ENCODE peak calls at places on chromosomes 12 and 14, in four cellular contexts. O is foreskin fibroblast, X is gastrocnemius medialis, J is astrocyte of the spinal cord. L is an unnamed sample.
A peak's percentile ranks its signal among the peaks of the same experiment; 100 is the strongest.

GRCh38 chr12:51323966-51324895 is at the start of gene BIN2:
- DNase-seq in J (no peak), X (peak; percentile 13), O (no peak), L (no peak)

GRCh38 chr12:59365133-59365532 is 230.7 kb upstream of the SLC16A7 start:
- DNase-seq in O (no peak), J (no peak), X (no peak), L (no peak)

GRCh38 chr14:65297744-65298143 is 114.8 kb upstream of the FUT8 start:
- DNase-seq in O (no peak), J (no peak), X (no peak), L (no peak)

GRCh38 chr12:99111600-99111999 is 466.5 kb downstream of the APAF1 start:
- DNase-seq in X (no peak), O (no peak), J (no peak), L (no peak)

GRCh38 chr12:81692008-81692407 is 67.1 kb downstream of the PPFIA2 start:
- DNase-seq in J (no peak), X (no peak), O (no peak), L (no peak)

GRCh38 chr14:65413739-65414045 is 1.2 kb downstream of the FUT8 start:
- DNase-seq in O (no peak), J (no peak), X (no peak), L (no peak)

GRCh38 chr12:3496964-3497363 is 6.0 kb downstream of the PRMT8 start:
- DNase-seq in X (no peak), O (no peak), J (no peak), L (no peak)

GRCh38 chr12:30219047-30219446 is 435.3 kb upstream of the TMTC1 start:
- DNase-seq in J (peak; percentile 17), O (peak; percentile 4), X (no peak), L (no peak)

GRCh38 chr12:42332301-42332894 is 6.4 kb downstream of the PPHLN1 start:
- DNase-seq in O (peak; percentile 66), X (no peak), J (peak; percentile 56), L (peak; percentile 63)

GRCh38 chr12:125852116-125852515 is 786.9 kb downstream of the AACS start:
- DNase-seq in J (no peak), O (no peak), X (no peak), L (peak; percentile 56)

GRCh38 chr14:61872452-61872851 is 110.2 kb downstream of the SNAPC1 start:
- DNase-seq in J (no peak), O (no peak), X (no peak), L (no peak)

GRCh38 chr12:22190-22529 is 44.4 kb upstream of the IQSEC3 start:
- DNase-seq in X (no peak), J (no peak), O (no peak), L (no peak)

GRCh38 chr12:49093746-49094103 is 876 bp downstream of the DHH start:
- DNase-seq in X (no peak), J (no peak), O (peak; percentile 28), L (no peak)

GRCh38 chr12:132359971-132360370 is 30.6 kb upstream of the GALNT9 start:
- DNase-seq in X (no peak), O (no peak), J (no peak), L (no peak)

GRCh38 chr14:94388896-94389469 is 581 bp upstream of the SERPINA1 start:
- DNase-seq in X (no peak), J (no peak), O (no peak), L (no peak)

DNA sequence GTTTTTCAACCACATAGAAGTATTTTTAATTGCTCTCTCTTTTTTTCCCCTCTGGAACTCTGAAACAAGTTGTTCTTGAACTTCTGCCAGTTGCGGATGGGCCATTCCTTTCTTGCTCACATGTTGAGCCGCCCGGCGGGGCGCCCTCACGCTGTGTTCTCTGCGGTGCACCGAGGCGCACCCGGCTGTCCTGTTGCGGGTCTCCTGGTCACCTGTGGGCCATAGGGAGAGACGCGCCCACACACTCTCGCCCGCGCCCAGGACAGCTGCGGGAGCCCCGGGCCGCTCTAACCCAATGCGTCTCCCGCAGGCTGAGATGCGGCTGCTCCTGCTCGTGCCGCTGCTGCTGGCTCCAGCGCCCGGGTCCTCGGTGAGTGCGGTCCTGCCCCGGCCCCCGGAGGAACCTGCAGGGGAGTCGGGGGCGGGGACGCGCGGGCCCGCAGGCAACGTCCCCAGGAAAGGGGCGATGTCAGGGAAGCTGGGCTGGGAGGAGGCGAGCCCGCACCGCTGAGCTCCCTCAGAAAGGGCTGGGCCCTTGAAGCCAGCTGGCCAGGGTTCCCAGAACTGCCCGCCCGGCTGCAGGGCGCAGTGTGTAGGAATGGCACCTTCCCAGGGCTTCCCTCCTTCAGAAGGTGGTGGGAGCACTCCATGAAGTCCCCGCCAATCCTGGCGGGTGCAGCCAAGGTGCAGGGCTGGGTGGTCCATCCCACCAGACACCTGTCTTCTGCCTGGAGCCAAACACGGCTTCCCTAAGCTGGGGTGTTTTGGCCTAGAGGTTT is 2.3 kb downstream of the PAPLN start:
- DNase-seq in O (peak; percentile 84), J (peak; percentile 78), X (no peak), L (peak; percentile 63)
- H3K4me3 ChIP-seq in O (peak overlapping the region; percentile 29), J (peak overlapping the region; percentile 32), X (peak overlapping the region; percentile 45), L (peak overlapping the region; percentile 30)

GRCh38 chr14:48398675-48399282 is 723.4 kb upstream of the MDGA2 start:
- DNase-seq in X (no peak), J (peak; percentile 36), O (peak; percentile 8), L (peak; percentile 54)
- TF ChIP-seq CTCF in X (no peak), J (peak; percentile 66), O (peak; percentile 29), L (peak; percentile 67)

GRCh38 chr12:13471471-13471870 is 274.9 kb downstream of the EMP1 start:
- DNase-seq in J (no peak), O (no peak), X (no peak), L (no peak)

GRCh38 chr12:13474381-13474780 is 277.9 kb downstream of the EMP1 start:
- DNase-seq in O (no peak), J (no peak), X (no peak), L (no peak)

GRCh38 chr12:13472690-13473089 is 276.2 kb downstream of the EMP1 start:
- DNase-seq in O (peak; percentile 24), J (peak; percentile 11), X (no peak), L (no peak)
- H3K4me3 ChIP-seq in O (no peak overlapping the region), J (no peak overlapping the region), X (no peak overlapping the region), L (no peak overlapping the region)

GRCh38 chr12:106224392-106224706 is 23.5 kb downstream of the CKAP4 start:
- DNase-seq in O (no peak), X (no peak), J (no peak), L (no peak)
- TF ChIP-seq CTCF in O (no peak), X (no peak), J (no peak), L (no peak)

GRCh38 chr12:32679910-32680217 is 763 bp downstream of the DNM1L start:
- DNase-seq in O (no peak), X (no peak), J (no peak), L (no peak)

GRCh38 chr12:32679091-32679909 is at the start of gene DNM1L:
- DNase-seq in J (peak; percentile 97), X (peak; percentile 91), O (peak; percentile 99), L (peak; percentile 97)

GRCh38 chr12:32686340-32686739 is 7.2 kb downstream of the DNM1L start:
- DNase-seq in X (no peak), J (no peak), O (no peak), L (no peak)

GRCh38 chr12:32681272-32681671 is 2.2 kb downstream of the DNM1L start:
- DNase-seq in X (no peak), O (no peak), J (no peak), L (no peak)

GRCh38 chr12:32680787-32681186 is 1.7 kb downstream of the DNM1L start:
- DNase-seq in O (no peak), X (no peak), J (no peak), L (no peak)
- H3K4me3 ChIP-seq in O (peak overlapping the region; percentile 74), X (peak overlapping the region; percentile 77), J (no peak overlapping the region), L (peak overlapping the region; percentile 86)

DNA sequence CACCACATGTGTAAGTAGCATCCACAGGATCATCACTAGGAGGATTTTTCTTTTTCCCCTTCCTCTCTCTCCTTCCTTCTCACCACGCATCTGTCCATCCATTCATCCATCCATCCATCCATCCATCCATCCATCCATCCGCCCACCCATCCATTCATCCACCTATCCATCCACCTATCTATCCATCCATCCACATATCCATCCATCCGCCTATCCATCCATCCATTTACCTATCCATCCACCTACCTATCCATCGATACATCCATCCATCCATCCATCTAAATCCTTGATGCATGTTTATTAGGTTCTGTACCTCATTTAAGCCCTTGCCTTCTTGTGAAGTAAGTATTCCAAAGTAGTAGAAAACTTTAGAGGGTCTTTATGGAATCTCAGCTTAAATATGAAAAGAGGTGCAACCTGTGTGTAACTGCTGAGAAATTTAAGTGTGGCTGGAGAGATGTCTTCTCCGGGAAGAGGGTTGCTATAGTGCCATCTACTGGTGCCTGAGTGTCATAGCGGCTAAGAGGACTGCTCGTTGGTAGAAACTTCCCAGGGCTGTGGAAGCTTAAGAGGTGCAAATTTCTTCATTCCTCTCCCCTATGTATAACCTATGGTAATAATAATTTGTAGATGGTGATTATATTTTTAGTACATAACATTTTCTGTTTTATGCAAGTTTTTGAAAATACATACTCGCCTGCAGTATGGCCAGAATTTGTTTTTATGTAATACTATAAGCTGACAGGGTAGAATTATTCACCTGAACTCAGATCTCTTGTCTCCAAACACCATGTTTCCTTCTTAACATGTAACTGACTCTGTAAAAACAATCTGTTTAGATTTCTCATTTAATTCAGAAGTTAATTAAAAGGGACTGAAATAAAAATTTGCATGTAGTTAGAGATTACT is 46.0 kb downstream of the MYO1H start:
- DNase-seq in X (peak; percentile 22), J (peak; percentile 58), O (peak; percentile 76), L (peak; percentile 65)
- TF ChIP-seq CTCF in X (peak; percentile 55), J (peak; percentile 99), O (peak; percentile 97), L (peak; percentile 96)

GRCh38 chr14:76953196-76953945 is 75.1 kb downstream of the IRF2BPL start:
- DNase-seq in X (peak; percentile 94), J (peak; percentile 81), O (peak; percentile 90), L (peak; percentile 91)
- H3K4me3 ChIP-seq in X (peak overlapping the region; percentile 44), J (no peak overlapping the region), O (peak overlapping the region; percentile 26), L (peak overlapping the region; percentile 47)

DNA sequence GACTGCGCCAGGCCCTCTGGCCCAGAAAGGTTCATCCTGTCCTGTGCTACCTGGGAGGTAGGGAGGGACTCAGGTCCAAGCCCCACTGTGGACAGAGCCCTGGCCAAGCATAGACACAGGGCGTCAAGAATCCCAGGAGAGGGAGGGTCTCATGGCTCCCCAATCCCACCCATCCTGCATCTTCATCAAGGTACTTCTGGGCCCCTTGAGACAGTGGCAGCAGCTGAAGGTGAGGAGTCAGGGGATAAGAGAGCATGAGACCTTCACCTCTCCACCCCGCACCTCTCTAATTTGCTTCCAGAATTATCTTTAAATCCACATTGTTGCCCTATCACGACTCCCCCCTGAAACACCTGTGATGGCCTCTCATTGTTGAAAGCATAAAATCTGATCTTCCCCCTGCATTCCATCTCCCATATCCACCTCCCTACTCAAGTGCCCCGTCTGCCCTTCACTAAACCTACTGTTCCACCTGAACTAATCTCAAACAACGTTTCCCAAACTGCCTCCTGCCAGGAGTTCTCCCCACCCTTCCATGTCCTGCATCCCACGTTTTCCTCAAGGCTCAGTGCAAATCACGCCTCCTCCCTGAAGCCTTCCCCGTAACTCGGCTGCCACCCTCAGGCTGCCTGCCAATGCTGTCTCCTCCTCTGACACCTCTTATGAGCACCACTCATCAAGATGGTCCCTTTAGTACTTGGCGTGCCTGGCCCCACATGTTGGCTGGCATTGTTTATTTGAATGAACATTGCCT is 27.1 kb downstream of the KRT18 start:
- DNase-seq in O (peak; percentile 34), J (no peak), X (no peak), L (peak; percentile 81)
- TF ChIP-seq CTCF in O (no peak), J (no peak), X (no peak), L (peak; percentile 50)

GRCh38 chr12:113467514-113468364 is 3.9 kb downstream of the LHX5 start:
- DNase-seq in O (peak; percentile 12), J (no peak), X (no peak), L (no peak)
- H3K4me3 ChIP-seq in O (peak overlapping the region; percentile 38), J (peak overlapping the region; percentile 18), X (peak overlapping the region; percentile 39), L (peak overlapping the region; percentile 51)

L was measured in fibroblast of villous mesenchyme.